ENCODE peak calls at places on chromosomes 11 and 22, in ten cellular contexts. O is RWPE1, A is EH, C is hepatic stellate cell, L is T-helper 17 cell, X is fibroblast of the aortic adventitia, D is Calu3, Z is CMK, S is anterior cingulate cortex, W is mammary epithelial cell. T is an unnamed sample.

GRCh38 chr11:27081056-27081455 is 40.4 kb downstream of the BBOX1 start:
- DNase-seq in A (peak; percentile 20), D (no peak), X (peak; percentile 51), Z (no peak), W (peak; percentile 75), S (no peak), O (peak; percentile 8), C (no peak), L (no peak), T (peak; percentile 24)

GRCh38 chr22:20752104-20752741 is 21.7 kb upstream of the SERPIND1 start:
- DNase-seq in A (no peak), Z (no peak), X (no peak), C (no peak), L (no peak), W (no peak), S (no peak), O (no peak), D (no peak), T (no peak)

GRCh38 chr11:63478896-63479295 is 12.1 kb downstream of the PLAAT5 start:
- DNase-seq in L (peak; percentile 25), C (peak; percentile 73), W (peak; percentile 44), X (peak; percentile 89), D (peak; percentile 69), Z (peak; percentile 40), A (peak; percentile 74), S (peak; percentile 48), O (peak; percentile 68), T (peak; percentile 61)

GRCh38 chr11:75778962-75779361 is 10.4 kb downstream of the DGAT2 start:
- DNase-seq in C (no peak), O (no peak), A (no peak), X (no peak), Z (no peak), L (no peak), S (no peak), D (no peak), W (no peak), T (no peak)

GRCh38 chr11:46290598-46291309 is 13.3 kb downstream of the CREB3L1 start:
- DNase-seq in W (no peak), O (no peak), X (peak; percentile 97), A (peak; percentile 99), Z (no peak), L (no peak), D (peak; percentile 58), C (peak; percentile 89), S (no peak), T (peak; percentile 94)

GRCh38 chr11:29432719-29433325 is 584.0 kb downstream of the KCNA4 start:
- DNase-seq in L (no peak), D (peak; percentile 14), W (peak; percentile 5), A (peak; percentile 26), X (peak; percentile 42), Z (no peak), O (peak; percentile 8), C (peak; percentile 7), S (no peak), T (no peak)

GRCh38 chr22:17777005-17777716 is 2.9 kb upstream of the BID start:
- DNase-seq in S (no peak), W (no peak), D (no peak), L (peak; percentile 38), O (no peak), Z (peak; percentile 57), A (no peak), X (no peak), C (no peak), T (no peak)

GRCh38 chr22:43168416-43169309 is 17.3 kb downstream of the TSPO start:
- DNase-seq in S (no peak), C (peak; percentile 55), X (peak; percentile 61), A (peak; percentile 80), Z (no peak), O (no peak), W (peak; percentile 30), L (no peak), D (no peak), T (no peak)

GRCh38 chr11:24312464-24313238 is 184.2 kb upstream of the LUZP2 start:
- DNase-seq in X (no peak), Z (peak; percentile 4), A (no peak), D (no peak), C (no peak), O (no peak), W (no peak), L (no peak), S (no peak), T (peak; percentile 37)

T was measured in astrocyte.